ENCODE peak calls at places on chromosome 20, in ten cellular contexts. J is adrenal gland, N is testis, Q is uterus, M is spleen, V is esophagus muscularis mucosa, F is A549, A is tibial nerve, U is heart left ventricle, B is breast epithelium. R is an unnamed sample.

GRCh38 chr20:48492188-48493070 is 335.4 kb downstream of the PREX1 start:
- DNase-seq in J (no peak), N (no peak), Q (no peak), M (no peak), V (no peak), F (no peak), A (no peak), U (no peak), B (no peak), R (peak; percentile 11)

GRCh38 chr20:4867036-4867435 is 134.3 kb downstream of the SLC23A2 start:
- DNase-seq in J (no peak), N (no peak), Q (no peak), M (no peak), V (no peak), F (no peak), A (no peak), U (no peak), B (no peak), R (peak; percentile 35)

GRCh38 chr20:54476336-54476928 is 1.0 kb downstream of the DOK5 start:
- DNase-seq in J (no peak), N (no peak), Q (no peak), M (no peak), V (peak; percentile 70), F (no peak), A (no peak), U (peak; percentile 19), B (no peak), R (no peak)

GRCh38 chr20:17568972-17569471 is 853 bp upstream of the DSTN start:
- DNase-seq in J (peak; percentile 85), N (peak; percentile 80), Q (peak; percentile 97), M (peak; percentile 83), V (peak; percentile 96), F (peak; percentile 98), A (peak; percentile 72), U (peak; percentile 89), B (peak; percentile 92), R (peak; percentile 87)

GRCh38 chr20:57714409-57715267 is 4.8 kb upstream of the PMEPA1 start:
- DNase-seq in J (no peak), N (no peak), Q (no peak), M (no peak), V (no peak), F (peak; percentile 70), A (no peak), U (no peak), B (no peak), R (no peak)

GRCh38 chr20:16063876-16064275 is 509.4 kb downstream of the KIF16B start:
- DNase-seq in J (no peak), N (no peak), Q (no peak), M (no peak), V (no peak), F (no peak), A (no peak), U (no peak), B (no peak), R (no peak)

GRCh38 chr20:58374027-58374850 is 14.8 kb upstream of the VAPB start:
- DNase-seq in J (peak; percentile 69), N (no peak), Q (no peak), M (no peak), V (no peak), F (no peak), A (no peak), U (no peak), B (no peak), R (no peak)

GRCh38 chr20:49768204-49769124 is 44.2 kb upstream of the SLC9A8 start:
- DNase-seq in J (peak; percentile 90), N (peak; percentile 45), Q (peak; percentile 81), M (no peak), V (no peak), F (peak; percentile 98), A (peak; percentile 41), U (peak; percentile 34), B (peak; percentile 63), R (peak; percentile 73)

GRCh38 chr20:4470375-4470774 is 251.3 kb upstream of the PRND start:
- DNase-seq in J (no peak), N (no peak), Q (no peak), M (no peak), V (no peak), F (no peak), A (no peak), U (no peak), B (no peak), R (no peak)

GRCh38 chr20:40532103-40532502 is 156.9 kb downstream of the MAFB start:
- DNase-seq in J (no peak), N (peak; percentile 27), Q (no peak), M (no peak), V (no peak), F (peak; percentile 43), A (no peak), U (no peak), B (no peak), R (no peak)

GRCh38 chr20:48605364-48606116 is 222.3 kb downstream of the PREX1 start:
- DNase-seq in J (peak; percentile 1), N (no peak), Q (no peak), M (peak; percentile 33), V (no peak), F (no peak), A (no peak), U (no peak), B (peak; percentile 27), R (no peak)

GRCh38 chr20:20367681-20368413 is at the start of gene INSM1:
- DNase-seq in J (no peak), N (peak; percentile 36), Q (no peak), M (no peak), V (no peak), F (no peak), A (no peak), U (no peak), B (no peak), R (no peak)

GRCh38 chr20:1672728-1673127 is 15.1 kb upstream of the SIRPG start:
- DNase-seq in J (no peak), N (no peak), Q (no peak), M (no peak), V (peak; percentile 47), F (no peak), A (no peak), U (no peak), B (no peak), R (no peak)

GRCh38 chr20:39016076-39016475 is 53.9 kb downstream of the DHX35 start:
- DNase-seq in J (no peak), N (no peak), Q (no peak), M (no peak), V (no peak), F (no peak), A (no peak), U (no peak), B (no peak), R (no peak)

GRCh38 chr20:59381658-59382057 is 81.2 kb downstream of the EDN3 start:
- DNase-seq in J (no peak), N (no peak), Q (no peak), M (no peak), V (no peak), F (no peak), A (no peak), U (no peak), B (no peak), R (no peak)
- TF ChIP-seq CTCF in J (no peak), N (no peak), Q (no peak), M (no peak), V (no peak), F (no peak), A (no peak), U (no peak), B (no peak), R (no peak)

GRCh38 chr20:32513031-32513866 is 71.9 kb downstream of the NOL4L start:
- DNase-seq in J (no peak), N (no peak), Q (no peak), M (no peak), V (no peak), F (no peak), A (no peak), U (no peak), B (no peak), R (no peak)
- H3K27ac ChIP-seq in J (no peak overlapping the region), N (no peak overlapping the region), Q (no peak overlapping the region), M (no peak overlapping the region), V (no peak overlapping the region), F (no peak overlapping the region), A (no peak overlapping the region), U (no peak overlapping the region), B (no peak overlapping the region), R (no peak overlapping the region)

DNA sequence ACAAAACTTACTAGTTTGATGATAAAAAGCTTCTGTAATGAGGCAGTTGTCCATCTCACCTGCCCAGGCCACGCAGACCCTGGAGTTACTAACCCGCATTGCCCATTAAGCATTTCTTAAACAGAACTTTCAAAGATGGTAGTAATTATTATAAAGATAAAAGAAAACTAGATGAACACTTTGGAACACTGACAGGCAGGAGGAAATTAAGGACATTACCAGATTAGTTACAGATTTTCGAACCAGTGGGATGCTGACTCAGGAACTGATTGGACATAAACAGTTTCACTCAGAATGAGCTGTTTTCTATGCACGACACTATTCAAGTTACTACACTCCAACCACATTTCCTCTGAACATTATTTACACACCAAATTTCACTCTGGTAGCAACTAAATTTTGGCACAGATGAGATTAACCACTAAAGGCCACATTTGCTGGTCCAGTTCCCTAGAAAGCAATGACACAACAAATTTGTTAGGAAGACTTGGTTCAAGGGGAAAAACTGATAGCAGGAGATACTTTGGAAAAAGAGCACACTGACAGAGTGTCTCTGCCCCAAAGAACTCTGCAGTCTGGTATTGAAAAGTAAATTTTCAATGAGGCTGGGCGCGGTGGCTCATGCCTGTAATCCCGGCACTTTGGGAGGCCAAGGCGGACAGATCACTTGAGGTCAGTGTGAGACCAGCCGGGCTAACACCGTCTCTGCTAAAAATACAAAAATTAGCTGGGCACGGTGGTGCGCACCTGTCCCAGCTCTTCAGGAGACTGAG is 3.0 kb downstream of the ROMO1 start:
- DNase-seq in J (no peak), N (no peak), Q (no peak), M (peak; percentile 57), V (no peak), F (no peak), A (no peak), U (no peak), B (no peak), R (no peak)
- TF ChIP-seq POLR2A in J (no peak), N (no peak), Q (no peak), M (no peak), V (no peak), F (no peak), A (no peak), U (no peak), B (no peak), R (no peak)

DNA sequence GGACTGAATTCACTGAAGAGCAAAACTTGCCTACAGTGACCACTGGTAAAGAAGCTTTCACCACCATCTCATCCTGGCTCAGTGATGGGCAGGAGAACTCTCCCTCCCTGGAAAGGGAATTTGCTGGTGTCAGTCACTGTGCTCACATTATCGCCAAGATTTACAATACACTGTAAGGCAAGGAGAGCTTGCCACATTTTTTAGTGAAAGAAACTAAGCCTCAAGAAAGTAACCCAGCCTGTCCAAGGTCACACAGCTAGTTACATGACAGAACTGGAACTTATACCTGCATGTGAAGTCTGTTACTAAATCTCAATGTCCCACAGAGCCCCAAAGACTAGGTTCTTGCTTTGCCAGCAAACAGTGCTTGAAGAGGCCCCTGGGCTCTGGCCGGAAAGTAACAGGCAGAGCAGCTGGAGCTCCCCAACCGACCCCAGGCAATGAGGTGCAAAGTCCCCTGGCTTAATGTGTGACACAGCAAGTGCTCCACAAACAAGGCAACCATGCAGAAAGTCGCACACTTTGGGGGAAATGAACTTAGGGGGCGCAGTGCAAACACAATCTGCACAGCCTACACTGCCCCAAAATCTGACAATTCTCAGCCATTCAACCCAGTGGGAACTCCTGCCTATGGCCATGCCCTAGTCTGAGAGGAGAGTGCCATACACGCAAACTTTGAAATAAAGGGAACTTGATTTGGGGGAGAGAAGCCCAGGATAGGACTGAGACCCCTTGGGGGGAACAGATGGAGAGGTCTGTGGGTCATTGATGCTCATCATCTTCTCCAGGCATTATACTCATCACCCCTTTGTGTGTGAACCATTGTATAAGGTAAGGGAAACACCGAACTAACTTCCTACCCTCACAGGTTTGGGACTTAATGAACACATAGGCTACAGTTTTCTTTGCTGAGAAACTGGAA is 1.9 kb downstream of the BCL2L1 start:
- DNase-seq in J (no peak), N (no peak), Q (no peak), M (no peak), V (no peak), F (no peak), A (no peak), U (no peak), B (no peak), R (peak; percentile 36)
- TF ChIP-seq CTCF in J (no peak), N (no peak), Q (no peak), M (no peak), V (no peak), F (peak; percentile 7), A (no peak), U (no peak), B (no peak), R (no peak)